ENCODE peak calls at places on chromosomes 11 and 22, in four cellular contexts. One of them, this sample, is unnamed.
A peak's percentile ranks its signal among the peaks of the same experiment; 100 is the strongest.

GRCh38 chr11:78000193-78000592 is 5.7 kb upstream of the INTS4 start:
- DNase-seq in IMR-90: peak; percentile 77
- DNase-seq in coronary artery: no peak
- DNase-seq in body of pancreas: peak; percentile 78
- DNase-seq in this sample: peak; percentile 51

GRCh38 chr22:17359501-17359900 is 9.8 kb upstream of the CECR2 start:
- DNase-seq in body of pancreas: no peak
- DNase-seq in coronary artery: no peak
- DNase-seq in IMR-90: no peak
- DNase-seq in this sample: no peak

GRCh38 chr11:19730373-19730772 is 17.7 kb downstream of the NAV2 start:
- DNase-seq in IMR-90: no peak
- DNase-seq in coronary artery: peak; percentile 89
- DNase-seq in body of pancreas: no peak
- DNase-seq in this sample: no peak

GRCh38 chr22:31240011-31240410 is 27.9 kb downstream of the LIMK2 start:
- DNase-seq in IMR-90: peak; percentile 63
- DNase-seq in coronary artery: no peak
- DNase-seq in body of pancreas: no peak
- DNase-seq in this sample: no peak

GRCh38 chr11:77479746-77480352 is 6.0 kb upstream of the PAK1 start:
- DNase-seq in IMR-90: no peak
- DNase-seq in coronary artery: no peak
- DNase-seq in body of pancreas: no peak
- DNase-seq in this sample: no peak

GRCh38 chr11:62671272-62671603 is 235 bp upstream of the UQCC3 start:
- DNase-seq in body of pancreas: no peak
- DNase-seq in IMR-90: no peak
- DNase-seq in coronary artery: no peak
- DNase-seq in this sample: no peak

GRCh38 chr11:19597194-19597593 is 115.4 kb upstream of the NAV2 start:
- DNase-seq in body of pancreas: no peak
- DNase-seq in coronary artery: peak; percentile 33
- DNase-seq in IMR-90: peak; percentile 85
- DNase-seq in this sample: peak; percentile 10

GRCh38 chr22:32325416-32325801 is 32.3 kb upstream of the RFPL3 start:
- DNase-seq in coronary artery: peak; percentile 59
- DNase-seq in IMR-90: no peak
- DNase-seq in body of pancreas: no peak
- DNase-seq in this sample: no peak

GRCh38 chr11:57641426-57641825 is 8.3 kb downstream of the YPEL4 start:
- DNase-seq in body of pancreas: no peak
- DNase-seq in coronary artery: no peak
- DNase-seq in IMR-90: peak; percentile 69
- DNase-seq in this sample: peak; percentile 61

GRCh38 chr11:113288286-113288863 is 26.0 kb upstream of the TTC12 start:
- DNase-seq in coronary artery: no peak
- DNase-seq in body of pancreas: no peak
- DNase-seq in IMR-90: no peak
- DNase-seq in this sample: no peak

GRCh38 chr11:36216061-36216615 is 73.1 kb downstream of the COMMD9 start:
- DNase-seq in body of pancreas: no peak
- DNase-seq in coronary artery: no peak
- DNase-seq in IMR-90: peak; percentile 9
- DNase-seq in this sample: no peak
- H3K27ac ChIP-seq in body of pancreas: no peak overlapping the region
- H3K27ac ChIP-seq in coronary artery: no peak overlapping the region
- H3K27ac ChIP-seq in IMR-90: no peak overlapping the region
- H3K27ac ChIP-seq in this sample: no peak overlapping the region

GRCh38 chr22:20551805-20552449 is 44.5 kb downstream of the MED15 start:
- DNase-seq in coronary artery: peak; percentile 85
- DNase-seq in body of pancreas: peak; percentile 85
- DNase-seq in IMR-90: no peak
- DNase-seq in this sample: no peak
- TF ChIP-seq CTCF in coronary artery: peak; percentile 30
- TF ChIP-seq CTCF in body of pancreas: peak; percentile 67
- TF ChIP-seq CTCF in IMR-90: peak; percentile 3
- TF ChIP-seq CTCF in this sample: no peak

DNA sequence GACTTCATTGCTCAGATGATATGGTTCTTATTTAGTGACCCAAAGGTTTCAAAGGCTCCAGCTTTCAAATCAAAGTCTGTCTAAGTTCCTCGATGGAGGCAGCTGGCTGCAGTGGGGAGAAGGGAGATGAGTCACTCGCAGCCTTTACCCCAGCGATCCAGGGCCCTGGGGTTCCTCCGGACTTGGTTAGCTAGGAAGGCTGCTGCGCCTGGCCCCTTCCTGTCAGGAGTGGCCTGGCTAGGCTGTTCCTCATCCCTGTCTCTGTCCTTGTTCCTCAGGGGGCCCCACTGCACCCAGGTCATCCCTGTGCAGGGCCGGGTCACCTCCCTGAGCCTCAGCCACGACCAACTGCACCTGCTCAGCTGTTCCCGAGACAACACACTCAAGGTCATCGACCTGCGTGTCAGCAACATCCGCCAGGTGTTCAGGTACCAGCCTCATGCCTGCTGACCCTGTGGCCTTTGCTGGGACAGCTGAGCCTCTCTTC is 13.9 kb downstream of the ATG16L2 start:
- DNase-seq in body of pancreas: no peak
- DNase-seq in IMR-90: peak; percentile 44
- DNase-seq in coronary artery: no peak
- DNase-seq in this sample: no peak
- H3K27ac ChIP-seq in body of pancreas: no peak overlapping the region
- H3K27ac ChIP-seq in IMR-90: no peak overlapping the region
- H3K27ac ChIP-seq in coronary artery: peak overlapping the region; percentile 12
- H3K27ac ChIP-seq in this sample: peak overlapping the region; percentile 19

DNA sequence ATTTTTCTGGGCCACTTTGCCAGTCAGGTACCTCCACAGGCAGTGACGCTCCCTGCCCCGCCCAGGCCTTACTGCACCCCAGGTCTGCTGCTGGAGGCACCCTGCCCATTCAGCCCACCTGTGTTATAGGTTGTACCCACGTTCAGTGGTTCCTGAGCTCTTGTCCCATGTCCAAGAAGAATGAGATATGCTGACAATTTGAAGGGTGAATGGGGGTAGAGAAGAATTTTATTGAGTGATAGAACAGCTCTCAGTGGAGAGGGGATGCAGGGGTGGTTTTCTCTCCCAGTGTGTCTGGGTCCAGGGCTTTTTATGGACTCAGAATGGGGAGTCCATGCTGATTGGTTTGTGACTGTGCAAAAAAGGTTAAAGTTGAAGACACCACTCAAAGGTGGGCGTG is 149.7 kb downstream of the LDLRAD3 start:
- DNase-seq in IMR-90: no peak
- DNase-seq in coronary artery: no peak
- DNase-seq in body of pancreas: no peak
- DNase-seq in this sample: no peak
- TF ChIP-seq CTCF in IMR-90: no peak
- TF ChIP-seq CTCF in coronary artery: no peak
- TF ChIP-seq CTCF in body of pancreas: no peak
- TF ChIP-seq CTCF in this sample: no peak